ENCODE peak calls at places on chromosomes 13 and 19, in nine cellular contexts. One of them, this sample, is unnamed.

GRCh38 chr13:42525035-42525504 is 48.9 kb upstream of the TNFSF11 start:
- DNase-seq in NB4: no peak
- DNase-seq in foreskin fibroblast: no peak
- DNase-seq in IMR-90: no peak
- DNase-seq in suprapubic skin: no peak
- DNase-seq in mucosa of descending colon: no peak
- DNase-seq in tibial nerve: no peak
- DNase-seq in heart left ventricle: no peak
- DNase-seq in osteoblast: peak
- DNase-seq in this sample: no peak

GRCh38 chr19:29383696-29384095 is 142.1 kb upstream of the VSTM2B start:
- DNase-seq in NB4: no peak
- DNase-seq in foreskin fibroblast: no peak
- DNase-seq in IMR-90: no peak
- DNase-seq in suprapubic skin: peak
- DNase-seq in mucosa of descending colon: no peak
- DNase-seq in tibial nerve: no peak
- DNase-seq in heart left ventricle: no peak
- DNase-seq in osteoblast: no peak
- DNase-seq in this sample: peak

GRCh38 chr13:30796132-30796832 is 60.9 kb downstream of the ALOX5AP start:
- DNase-seq in NB4: peak
- DNase-seq in foreskin fibroblast: peak
- DNase-seq in IMR-90: peak
- DNase-seq in suprapubic skin: no peak
- DNase-seq in mucosa of descending colon: no peak
- DNase-seq in tibial nerve: no peak
- DNase-seq in heart left ventricle: no peak
- DNase-seq in osteoblast: peak
- DNase-seq in this sample: no peak

GRCh38 chr13:46543307-46543706 is 9.7 kb upstream of the LRCH1 start:
- DNase-seq in NB4: no peak
- DNase-seq in foreskin fibroblast: no peak
- DNase-seq in IMR-90: no peak
- DNase-seq in suprapubic skin: no peak
- DNase-seq in mucosa of descending colon: no peak
- DNase-seq in tibial nerve: no peak
- DNase-seq in heart left ventricle: no peak
- DNase-seq in osteoblast: no peak
- DNase-seq in this sample: no peak

GRCh38 chr19:45553464-45553863 is 31.1 kb downstream of the OPA3 start:
- DNase-seq in NB4: no peak
- DNase-seq in foreskin fibroblast: no peak
- DNase-seq in IMR-90: no peak
- DNase-seq in suprapubic skin: no peak
- DNase-seq in mucosa of descending colon: peak
- DNase-seq in tibial nerve: no peak
- DNase-seq in heart left ventricle: no peak
- DNase-seq in osteoblast: peak
- DNase-seq in this sample: no peak

GRCh38 chr13:78298657-78299056 is 304.7 kb downstream of the POU4F1 start:
- DNase-seq in NB4: no peak
- DNase-seq in foreskin fibroblast: no peak
- DNase-seq in IMR-90: no peak
- DNase-seq in suprapubic skin: no peak
- DNase-seq in mucosa of descending colon: no peak
- DNase-seq in tibial nerve: no peak
- DNase-seq in heart left ventricle: no peak
- DNase-seq in osteoblast: no peak
- DNase-seq in this sample: no peak

GRCh38 chr13:41668130-41668757 is 210.9 kb downstream of the RGCC start:
- DNase-seq in NB4: peak
- DNase-seq in foreskin fibroblast: peak
- DNase-seq in IMR-90: peak
- DNase-seq in suprapubic skin: no peak
- DNase-seq in mucosa of descending colon: no peak
- DNase-seq in tibial nerve: no peak
- DNase-seq in heart left ventricle: peak
- DNase-seq in osteoblast: peak
- DNase-seq in this sample: no peak

GRCh38 chr19:43778651-43779050 is 2.1 kb downstream of the KCNN4 start:
- DNase-seq in NB4: no peak
- DNase-seq in foreskin fibroblast: no peak
- DNase-seq in IMR-90: no peak
- DNase-seq in suprapubic skin: no peak
- DNase-seq in mucosa of descending colon: no peak
- DNase-seq in tibial nerve: no peak
- DNase-seq in heart left ventricle: no peak
- DNase-seq in osteoblast: peak
- DNase-seq in this sample: no peak

GRCh38 chr13:59534806-59535205 is 628.9 kb downstream of the DIAPH3 start:
- DNase-seq in NB4: no peak
- DNase-seq in foreskin fibroblast: no peak
- DNase-seq in IMR-90: no peak
- DNase-seq in suprapubic skin: no peak
- DNase-seq in mucosa of descending colon: no peak
- DNase-seq in tibial nerve: no peak
- DNase-seq in heart left ventricle: no peak
- DNase-seq in osteoblast: no peak
- DNase-seq in this sample: no peak

DNA sequence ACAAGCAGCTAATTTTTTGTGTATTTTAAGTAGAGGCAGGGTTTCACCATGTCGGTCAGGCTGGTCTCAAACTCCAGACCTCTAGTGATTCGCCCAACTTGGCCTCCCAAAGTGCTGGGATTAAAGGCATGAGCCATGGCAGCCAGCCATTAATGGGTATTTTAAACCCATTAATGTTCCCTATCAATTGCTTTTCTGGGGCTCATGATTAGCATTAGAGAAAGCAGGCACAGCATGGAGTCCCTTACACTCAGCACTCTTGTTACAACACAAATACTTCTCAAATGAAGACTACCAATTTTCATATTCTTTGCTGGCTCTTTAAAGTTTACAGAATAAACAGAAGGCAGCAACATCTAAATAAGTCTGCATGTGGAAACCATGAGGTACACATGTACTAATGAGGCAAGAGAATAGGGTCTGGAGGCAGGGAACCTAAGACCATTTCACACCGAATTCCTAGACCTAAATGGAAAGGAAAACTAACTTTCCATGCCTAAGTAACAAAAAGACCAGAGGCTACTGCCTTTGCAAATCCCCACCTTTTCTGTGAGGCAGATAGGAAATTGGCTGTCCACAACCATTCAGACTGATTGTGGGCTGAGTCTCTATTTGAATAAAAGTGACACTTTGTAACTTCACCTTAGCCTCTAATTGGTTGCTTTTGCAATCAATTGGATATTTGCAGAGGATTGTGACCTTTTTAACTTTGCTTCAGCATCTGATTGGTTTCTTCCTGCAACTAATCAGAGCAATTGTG is 21.2 kb downstream of the ZNF675 start:
- DNase-seq in NB4: no peak
- DNase-seq in foreskin fibroblast: no peak
- DNase-seq in IMR-90: no peak
- DNase-seq in suprapubic skin: no peak
- DNase-seq in mucosa of descending colon: no peak
- DNase-seq in tibial nerve: no peak
- DNase-seq in heart left ventricle: no peak
- DNase-seq in osteoblast: no peak
- DNase-seq in this sample: no peak
- H3K4me3 ChIP-seq in NB4: no peak
- H3K4me3 ChIP-seq in foreskin fibroblast: no peak
- H3K4me3 ChIP-seq in IMR-90: no peak
- H3K4me3 ChIP-seq in suprapubic skin: no peak
- H3K4me3 ChIP-seq in mucosa of descending colon: no peak
- H3K4me3 ChIP-seq in tibial nerve: no peak
- H3K4me3 ChIP-seq in heart left ventricle: no peak
- H3K4me3 ChIP-seq in osteoblast: no peak
- H3K4me3 ChIP-seq in this sample: no peak

GRCh38 chr19:21758296-21758695 is 9.1 kb downstream of the ZNF100 start:
- DNase-seq in NB4: no peak
- DNase-seq in foreskin fibroblast: no peak
- DNase-seq in IMR-90: no peak
- DNase-seq in suprapubic skin: no peak
- DNase-seq in mucosa of descending colon: no peak
- DNase-seq in tibial nerve: no peak
- DNase-seq in heart left ventricle: no peak
- DNase-seq in osteoblast: no peak
- DNase-seq in this sample: no peak
- TF ChIP-seq CTCF in NB4: no peak
- TF ChIP-seq CTCF in foreskin fibroblast: no peak
- TF ChIP-seq CTCF in IMR-90: no peak
- TF ChIP-seq CTCF in suprapubic skin: no peak
- TF ChIP-seq CTCF in mucosa of descending colon: no peak
- TF ChIP-seq CTCF in tibial nerve: no peak
- TF ChIP-seq CTCF in heart left ventricle: no peak
- TF ChIP-seq CTCF in osteoblast: no peak
- TF ChIP-seq CTCF in this sample: no peak

GRCh38 chr19:1874554-1875185 is 10.6 kb downstream of the ABHD17A start:
- DNase-seq in NB4: peak
- DNase-seq in foreskin fibroblast: no peak
- DNase-seq in IMR-90: no peak
- DNase-seq in suprapubic skin: no peak
- DNase-seq in mucosa of descending colon: no peak
- DNase-seq in tibial nerve: no peak
- DNase-seq in heart left ventricle: no peak
- DNase-seq in osteoblast: peak
- DNase-seq in this sample: no peak
- H3K4me3 ChIP-seq in NB4: peak
- H3K4me3 ChIP-seq in foreskin fibroblast: peak
- H3K4me3 ChIP-seq in IMR-90: peak
- H3K4me3 ChIP-seq in suprapubic skin: peak
- H3K4me3 ChIP-seq in mucosa of descending colon: no peak
- H3K4me3 ChIP-seq in tibial nerve: peak
- H3K4me3 ChIP-seq in heart left ventricle: peak
- H3K4me3 ChIP-seq in osteoblast: peak
- H3K4me3 ChIP-seq in this sample: peak

GRCh38 chr19:18895828-18896341 is at the start of gene CERS1:
- DNase-seq in NB4: peak
- DNase-seq in foreskin fibroblast: no peak
- DNase-seq in IMR-90: no peak
- DNase-seq in suprapubic skin: no peak
- DNase-seq in mucosa of descending colon: no peak
- DNase-seq in tibial nerve: no peak
- DNase-seq in heart left ventricle: peak
- DNase-seq in osteoblast: peak
- DNase-seq in this sample: no peak

GRCh38 chr19:18896421-18896841 is 473 bp upstream of the CERS1 start:
- DNase-seq in NB4: no peak
- DNase-seq in foreskin fibroblast: no peak
- DNase-seq in IMR-90: no peak
- DNase-seq in suprapubic skin: no peak
- DNase-seq in mucosa of descending colon: peak
- DNase-seq in tibial nerve: no peak
- DNase-seq in heart left ventricle: peak
- DNase-seq in osteoblast: peak
- DNase-seq in this sample: no peak

GRCh38 chr19:18893573-18894253 is 2.2 kb downstream of the CERS1 start:
- DNase-seq in NB4: no peak
- DNase-seq in foreskin fibroblast: no peak
- DNase-seq in IMR-90: no peak
- DNase-seq in suprapubic skin: no peak
- DNase-seq in mucosa of descending colon: no peak
- DNase-seq in tibial nerve: no peak
- DNase-seq in heart left ventricle: peak
- DNase-seq in osteoblast: peak
- DNase-seq in this sample: no peak

GRCh38 chr19:18894254-18895037 is 1.5 kb downstream of the CERS1 start:
- DNase-seq in NB4: no peak
- DNase-seq in foreskin fibroblast: no peak
- DNase-seq in IMR-90: peak
- DNase-seq in suprapubic skin: no peak
- DNase-seq in mucosa of descending colon: no peak
- DNase-seq in tibial nerve: no peak
- DNase-seq in heart left ventricle: peak
- DNase-seq in osteoblast: peak
- DNase-seq in this sample: peak

DNA sequence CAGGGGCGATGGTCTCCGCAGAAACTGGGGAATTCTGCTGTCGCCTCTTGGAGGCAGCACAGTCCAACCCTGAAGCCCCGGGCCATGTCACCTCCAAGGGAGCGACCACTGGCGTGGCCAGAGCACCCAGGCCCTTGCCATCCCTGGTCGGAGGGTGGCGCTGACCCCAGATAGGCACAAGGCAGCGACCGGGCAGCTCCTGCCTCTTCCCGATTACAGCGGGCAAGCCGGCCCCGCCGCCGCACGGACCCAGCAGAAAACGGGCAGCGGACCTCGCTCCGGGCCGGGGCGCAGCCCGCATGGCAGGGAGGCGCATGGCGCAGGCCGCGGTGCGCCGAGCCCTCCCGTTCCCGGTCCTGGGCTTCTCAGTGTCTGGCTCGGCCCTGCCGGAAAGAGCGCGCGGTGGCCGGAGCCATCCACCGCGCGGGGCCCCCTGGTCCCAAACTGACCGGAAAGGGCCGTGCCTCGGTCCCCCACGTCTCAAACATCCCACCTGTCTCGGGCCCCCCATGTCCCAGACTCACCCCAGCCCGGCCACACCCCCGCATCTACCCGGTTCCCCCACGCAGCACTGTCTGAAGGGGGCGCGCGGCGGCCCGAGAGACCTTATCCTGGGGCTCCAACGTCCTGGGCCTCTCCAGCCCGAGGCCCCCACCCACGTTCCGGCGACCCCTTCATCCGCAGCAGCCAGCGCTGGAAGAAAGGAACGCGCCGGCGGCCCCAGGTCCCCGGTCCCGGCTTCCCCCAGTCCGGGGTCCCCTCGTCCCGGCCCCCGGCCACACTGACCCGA is 725 bp downstream of the CERS1 start:
- DNase-seq in NB4: peak
- DNase-seq in foreskin fibroblast: peak
- DNase-seq in IMR-90: no peak
- DNase-seq in suprapubic skin: no peak
- DNase-seq in mucosa of descending colon: no peak
- DNase-seq in tibial nerve: no peak
- DNase-seq in heart left ventricle: peak
- DNase-seq in osteoblast: peak
- DNase-seq in this sample: peak
- TF ChIP-seq CTCF in NB4: peak
- TF ChIP-seq CTCF in foreskin fibroblast: peak
- TF ChIP-seq CTCF in IMR-90: peak
- TF ChIP-seq CTCF in suprapubic skin: no peak
- TF ChIP-seq CTCF in mucosa of descending colon: no peak
- TF ChIP-seq CTCF in tibial nerve: peak
- TF ChIP-seq CTCF in heart left ventricle: peak
- TF ChIP-seq CTCF in osteoblast: no peak
- TF ChIP-seq CTCF in this sample: peak

GRCh38 chr19:12629215-12629614 is 18.5 kb downstream of the ZNF791 start:
- DNase-seq in NB4: no peak
- DNase-seq in foreskin fibroblast: no peak
- DNase-seq in IMR-90: no peak
- DNase-seq in suprapubic skin: no peak
- DNase-seq in mucosa of descending colon: no peak
- DNase-seq in tibial nerve: no peak
- DNase-seq in heart left ventricle: no peak
- DNase-seq in osteoblast: no peak
- DNase-seq in this sample: no peak
- H3K4me3 ChIP-seq in NB4: no peak
- H3K4me3 ChIP-seq in foreskin fibroblast: no peak
- H3K4me3 ChIP-seq in IMR-90: no peak
- H3K4me3 ChIP-seq in suprapubic skin: no peak
- H3K4me3 ChIP-seq in mucosa of descending colon: no peak
- H3K4me3 ChIP-seq in tibial nerve: no peak
- H3K4me3 ChIP-seq in heart left ventricle: no peak
- H3K4me3 ChIP-seq in osteoblast: no peak
- H3K4me3 ChIP-seq in this sample: no peak

This sample was measured in kidney.